ENCODE peak calls at places on chromosomes 5 and 9, in seven cellular contexts. Q is stimulated activated CD8-positive, alpha-beta memory T cell treated with anti-CD3 and anti-CD28 coated beads, Interleukin-4, amount 100 ng/mL, for 1 hour; T is dorsolateral prefrontal cortex; D is RKO; V is left cardiac atrium; O is H7; H is renal cortical epithelial cell. J is an unnamed sample.

GRCh38 chr5:74248576-74248975 is 392.0 kb downstream of the ENC1 start:
- DNase-seq in Q (no peak), T (no peak), D (no peak), V (no peak), O (no peak), H (no peak), J (no peak)

GRCh38 chr5:151104795-151105194 is 24.0 kb upstream of the TNIP1 start:
- DNase-seq in Q (no peak), T (no peak), D (no peak), V (peak), O (no peak), H (peak), J (peak)

GRCh38 chr5:91281409-91281808 is 101.7 kb downstream of the ARRDC3 start:
- DNase-seq in Q (no peak), T (no peak), D (peak), V (no peak), O (no peak), H (peak), J (no peak)

GRCh38 chr5:173289372-173289771 is 38.8 kb downstream of the STC2 start:
- DNase-seq in Q (no peak), T (no peak), D (no peak), V (no peak), O (no peak), H (no peak), J (no peak)

GRCh38 chr9:37413311-37413710 is 9.2 kb upstream of the GRHPR start:
- DNase-seq in Q (no peak), T (no peak), D (no peak), V (no peak), O (no peak), H (no peak), J (no peak)

GRCh38 chr5:98581416-98581999 is 192.0 kb upstream of the RGMB start:
- DNase-seq in Q (no peak), T (no peak), D (no peak), V (no peak), O (no peak), H (peak), J (no peak)

GRCh38 chr5:157479166-157479565 is 19.2 kb downstream of the NIPAL4 start:
- DNase-seq in Q (no peak), T (no peak), D (no peak), V (no peak), O (no peak), H (no peak), J (no peak)

GRCh38 chr9:129266536-129266935 is 88.5 kb upstream of the IER5L start:
- DNase-seq in Q (no peak), T (no peak), D (no peak), V (no peak), O (no peak), H (no peak), J (peak)

GRCh38 chr5:73943375-73943774 is 317.4 kb downstream of the ARHGEF28 start:
- DNase-seq in Q (no peak), T (no peak), D (no peak), V (no peak), O (no peak), H (peak), J (no peak)

GRCh38 chr9:13675638-13676000 is 396.1 kb upstream of the MPDZ start:
- DNase-seq in Q (no peak), T (no peak), D (no peak), V (no peak), O (no peak), H (no peak), J (no peak)

GRCh38 chr5:6279607-6280006 is 98.7 kb downstream of the MED10 start:
- DNase-seq in Q (no peak), T (peak), D (no peak), V (no peak), O (no peak), H (no peak), J (no peak)

GRCh38 chr5:115243412-115243811 is 19.3 kb downstream of the PGGT1B start:
- DNase-seq in Q (no peak), T (no peak), D (peak), V (no peak), O (no peak), H (peak), J (no peak)

GRCh38 chr5:177071671-177072385 is 14.9 kb upstream of the FGFR4 start:
- DNase-seq in Q (peak), T (peak), D (peak), V (peak), O (peak), H (peak), J (peak)

GRCh38 chr5:139797856-139798510 is 2.4 kb downstream of the PSD2 start:
- DNase-seq in Q (no peak), T (no peak), D (no peak), V (no peak), O (no peak), H (no peak), J (no peak)

GRCh38 chr5:156435101-156435500 is 108.1 kb downstream of the SGCD start:
- DNase-seq in Q (no peak), T (no peak), D (no peak), V (no peak), O (no peak), H (no peak), J (no peak)

GRCh38 chr5:1315709-1316587 is 21.1 kb upstream of the TERT start:
- DNase-seq in Q (no peak), T (no peak), D (no peak), V (no peak), O (peak), H (peak), J (peak)

GRCh38 chr5:137533963-137534362 is 34.8 kb upstream of the SPOCK1 start:
- DNase-seq in Q (no peak), T (no peak), D (no peak), V (no peak), O (no peak), H (no peak), J (no peak)

GRCh38 chr5:146338774-146339714 is at the start of gene POU4F3:
- DNase-seq in Q (no peak), T (no peak), D (no peak), V (no peak), O (peak), H (no peak), J (no peak)

GRCh38 chr5:169416583-169417196 is 115.8 kb upstream of the SLIT3 start:
- DNase-seq in Q (no peak), T (no peak), D (no peak), V (peak), O (no peak), H (peak), J (peak)

GRCh38 chr9:90340421-90340820 is 302.2 kb downstream of the DIRAS2 start:
- DNase-seq in Q (no peak), T (no peak), D (peak), V (no peak), O (no peak), H (peak), J (no peak)

GRCh38 chr5:173920866-173921265 is 32.7 kb downstream of the CPEB4 start:
- DNase-seq in Q (no peak), T (no peak), D (peak), V (no peak), O (no peak), H (no peak), J (no peak)

GRCh38 chr5:149365418-149365817 is 7.6 kb downstream of the PCYOX1L start:
- DNase-seq in Q (no peak), T (no peak), D (peak), V (no peak), O (no peak), H (no peak), J (no peak)

GRCh38 chr9:19935422-19935821 is 146.6 kb upstream of the SLC24A2 start:
- DNase-seq in Q (no peak), T (no peak), D (no peak), V (no peak), O (no peak), H (no peak), J (no peak)

GRCh38 chr9:126705311-126705766 is 91.6 kb downstream of the LMX1B start:
- DNase-seq in Q (peak), T (peak), D (peak), V (peak), O (peak), H (no peak), J (peak)

GRCh38 chr9:133460405-133461175 is 812 bp downstream of the CACFD1 start:
- DNase-seq in Q (no peak), T (peak), D (no peak), V (peak), O (no peak), H (peak), J (peak)

GRCh38 chr5:168238422-168238821 is 53.0 kb upstream of the WWC1 start:
- DNase-seq in Q (no peak), T (no peak), D (no peak), V (no peak), O (no peak), H (no peak), J (no peak)

GRCh38 chr5:56814361-56814962 is 887 bp upstream of the MAP3K1 start:
- DNase-seq in Q (no peak), T (peak), D (no peak), V (peak), O (peak), H (no peak), J (peak)

GRCh38 chr9:5832543-5833529 is at the start of gene ERMP1:
- DNase-seq in Q (peak), T (peak), D (peak), V (peak), O (peak), H (peak), J (peak)

GRCh38 chr5:67992919-67993318 is 222.6 kb upstream of the PIK3R1 start:
- DNase-seq in Q (no peak), T (no peak), D (no peak), V (no peak), O (no peak), H (no peak), J (no peak)

GRCh38 chr9:127777368-127777960 is 1.0 kb downstream of the SH2D3C start:
- DNase-seq in Q (no peak), T (no peak), D (no peak), V (no peak), O (no peak), H (no peak), J (no peak)

GRCh38 chr9:87263291-87263690 is 234.4 kb upstream of the DAPK1 start:
- DNase-seq in Q (no peak), T (no peak), D (no peak), V (no peak), O (peak), H (no peak), J (peak)

GRCh38 chr5:149267241-149267973 is 4.3 kb upstream of the AFAP1L1 start:
- DNase-seq in Q (no peak), T (peak), D (no peak), V (no peak), O (no peak), H (no peak), J (no peak)

GRCh38 chr9:96169488-96169887 is 132.5 kb downstream of the HSD17B3 start:
- DNase-seq in Q (no peak), T (no peak), D (no peak), V (peak), O (peak), H (peak), J (peak)

J was measured in kidney.